ENCODE peak calls at places on chromosomes 1 and 21, in six cellular contexts. N is coronary artery, R is heart right ventricle, J is epithelial cell of esophagus, S is fibroblast of lung, E is omental fat pad. A is an unnamed sample.

GRCh38 chr1:156233421-156234127 is 8.4 kb upstream of the BGLAP start:
- DNase-seq in N (no peak), R (no peak), J (peak; percentile 44), S (peak; percentile 91), E (no peak), A (no peak)

GRCh38 chr1:200029035-200029623 is 1.6 kb downstream of the NR5A2 start:
- DNase-seq in N (no peak), R (no peak), J (peak; percentile 62), S (peak; percentile 45), E (no peak), A (no peak)

GRCh38 chr1:174652496-174653280 is 204.9 kb downstream of the GPR52 start:
- DNase-seq in N (no peak), R (no peak), J (no peak), S (no peak), E (no peak), A (no peak)

GRCh38 chr1:97906567-97907228 is 14.1 kb downstream of the DPYD start:
- DNase-seq in N (peak; percentile 75), R (no peak), J (peak; percentile 59), S (peak; percentile 97), E (no peak), A (no peak)

GRCh38 chr21:44697811-44698734 is 1.1 kb downstream of the KRTAP10-12 start:
- DNase-seq in N (peak; percentile 62), R (no peak), J (no peak), S (no peak), E (no peak), A (no peak)

GRCh38 chr1:241603626-241604337 is 36.4 kb downstream of the CHML start:
- DNase-seq in N (no peak), R (no peak), J (no peak), S (peak; percentile 82), E (no peak), A (no peak)

GRCh38 chr1:41493117-41493536 is 8.6 kb upstream of the EDN2 start:
- DNase-seq in N (no peak), R (no peak), J (peak; percentile 97), S (peak; percentile 94), E (no peak), A (no peak)

GRCh38 chr1:115116511-115116910 is 27.2 kb upstream of the TSPAN2 start:
- DNase-seq in N (no peak), R (no peak), J (no peak), S (no peak), E (no peak), A (no peak)

GRCh38 chr1:35559317-35559944 is 1.8 kb downstream of the NCDN start:
- DNase-seq in N (no peak), R (no peak), J (no peak), S (no peak), E (no peak), A (no peak)

GRCh38 chr1:21439721-21440629 is at the start of gene NBPF3:
- DNase-seq in N (peak; percentile 84), R (peak; percentile 88), J (peak; percentile 97), S (peak; percentile 82), E (peak; percentile 54), A (peak; percentile 32)

GRCh38 chr1:179550753-179551682 is 24.7 kb downstream of the NPHS2 start:
- DNase-seq in N (no peak), R (no peak), J (peak; percentile 74), S (peak; percentile 40), E (no peak), A (no peak)

GRCh38 chr1:162682013-162682419 is 49.8 kb downstream of the DDR2 start:
- DNase-seq in N (no peak), R (peak; percentile 51), J (no peak), S (no peak), E (no peak), A (no peak)

GRCh38 chr1:43531453-43531905 is 796 bp downstream of the PTPRF start:
- DNase-seq in N (no peak), R (no peak), J (no peak), S (no peak), E (no peak), A (no peak)

GRCh38 chr1:84073266-84073665 is 70.8 kb upstream of the PRKACB start:
- DNase-seq in N (no peak), R (no peak), J (no peak), S (peak; percentile 47), E (no peak), A (no peak)

GRCh38 chr1:112544011-112544688 is 35.4 kb downstream of the WNT2B start:
- DNase-seq in N (no peak), R (no peak), J (peak; percentile 91), S (peak; percentile 96), E (no peak), A (no peak)

GRCh38 chr1:164653705-164654104 is 94.7 kb downstream of the PBX1 start:
- DNase-seq in N (no peak), R (no peak), J (no peak), S (no peak), E (no peak), A (no peak)

GRCh38 chr1:233328661-233329498 is 1.4 kb downstream of the MAP3K21 start:
- DNase-seq in N (no peak), R (no peak), J (no peak), S (no peak), E (no peak), A (no peak)

GRCh38 chr1:85952460-85952859 is 204.1 kb downstream of the COL24A1 start:
- DNase-seq in N (no peak), R (no peak), J (no peak), S (no peak), E (no peak), A (no peak)

GRCh38 chr1:75722966-75723365 is 1.5 kb upstream of the ACADM start:
- DNase-seq in N (no peak), R (no peak), J (peak; percentile 8), S (no peak), E (no peak), A (no peak)

GRCh38 chr1:244835276-244836134 is at the start of gene COX20:
- DNase-seq in N (peak; percentile 94), R (peak; percentile 92), J (peak; percentile 89), S (peak; percentile 87), E (peak; percentile 58), A (peak; percentile 63)

GRCh38 chr1:178541829-178542553 is 29.1 kb downstream of the TEX35 start:
- DNase-seq in N (no peak), R (peak; percentile 43), J (peak; percentile 10), S (peak; percentile 7), E (no peak), A (peak; percentile 82)

GRCh38 chr1:59601032-59601431 is 213.7 kb upstream of the HOOK1 start:
- DNase-seq in N (no peak), R (peak; percentile 62), J (no peak), S (peak; percentile 84), E (no peak), A (no peak)

GRCh38 chr21:34864370-34865209 is 184.5 kb downstream of the RUNX1 start:
- DNase-seq in N (no peak), R (no peak), J (no peak), S (no peak), E (no peak), A (no peak)

GRCh38 chr1:229225331-229225782 is 45.6 kb upstream of the RAB4A start:
- DNase-seq in N (no peak), R (no peak), J (peak; percentile 65), S (no peak), E (no peak), A (no peak)

GRCh38 chr21:36150192-36150711 is 6.4 kb upstream of the DOP1B start:
- DNase-seq in N (no peak), R (peak; percentile 48), J (no peak), S (peak; percentile 81), E (no peak), A (no peak)

GRCh38 chr1:82059931-82060330 is 259.2 kb downstream of the ADGRL2 start:
- DNase-seq in N (no peak), R (no peak), J (peak; percentile 56), S (peak; percentile 35), E (no peak), A (no peak)

GRCh38 chr1:17432412-17432811 is 7.1 kb downstream of the RCC2 start:
- DNase-seq in N (no peak), R (no peak), J (no peak), S (no peak), E (no peak), A (no peak)

GRCh38 chr1:65722461-65722860 is 70.2 kb upstream of the PDE4B start:
- DNase-seq in N (no peak), R (no peak), J (no peak), S (no peak), E (no peak), A (no peak)

GRCh38 chr1:4379451-4380175 is 274.8 kb upstream of the AJAP1 start:
- DNase-seq in N (no peak), R (no peak), J (no peak), S (peak; percentile 25), E (no peak), A (no peak)
- TF ChIP-seq CTCF in N (no peak), R (no peak), J (no peak), S (no peak), E (no peak), A (no peak)

GRCh38 chr1:161311595-161312181 is 1.9 kb upstream of the MPZ start:
- DNase-seq in N (no peak), R (no peak), J (no peak), S (no peak), E (no peak), A (no peak)

GRCh38 chr1:161313554-161314200 is 504 bp upstream of the SDHC start:
- DNase-seq in N (no peak), R (no peak), J (no peak), S (no peak), E (no peak), A (no peak)

GRCh38 chr1:161309868-161310267 is at the start of gene MPZ:
- DNase-seq in N (no peak), R (no peak), J (no peak), S (no peak), E (no peak), A (no peak)

GRCh38 chr1:161314201-161314981 is at the start of gene SDHC:
- DNase-seq in N (peak; percentile 92), R (peak; percentile 91), J (peak; percentile 83), S (peak; percentile 86), E (peak; percentile 60), A (peak; percentile 93)
- TF ChIP-seq CTCF in N (no peak), R (no peak), J (peak; percentile 65), S (peak; percentile 50), E (no peak), A (peak; percentile 45)

DNA sequence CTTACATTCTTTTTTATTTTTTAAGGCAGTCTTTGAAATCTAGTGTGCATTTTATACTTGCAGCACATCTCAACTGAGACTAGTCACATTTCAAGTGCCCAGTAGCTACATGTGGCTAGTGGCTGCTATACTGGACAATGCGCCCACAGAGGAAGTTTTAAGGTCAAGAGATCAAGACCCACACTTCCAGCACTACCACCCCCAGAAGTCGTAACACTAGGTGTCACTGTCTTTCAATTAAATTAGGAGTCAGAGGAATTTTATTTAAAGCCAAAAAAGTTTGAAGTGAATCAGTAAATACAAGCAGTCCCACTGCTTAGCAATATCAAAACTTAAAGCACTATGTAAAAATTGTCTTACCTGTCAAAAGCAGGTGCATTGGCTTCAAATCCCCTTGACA is 39.9 kb downstream of the SYNJ1 start:
- DNase-seq in N (no peak), R (no peak), J (no peak), S (no peak), E (no peak), A (no peak)
- TF ChIP-seq CTCF in N (no peak), R (no peak), J (no peak), S (no peak), E (no peak), A (no peak)

DNA sequence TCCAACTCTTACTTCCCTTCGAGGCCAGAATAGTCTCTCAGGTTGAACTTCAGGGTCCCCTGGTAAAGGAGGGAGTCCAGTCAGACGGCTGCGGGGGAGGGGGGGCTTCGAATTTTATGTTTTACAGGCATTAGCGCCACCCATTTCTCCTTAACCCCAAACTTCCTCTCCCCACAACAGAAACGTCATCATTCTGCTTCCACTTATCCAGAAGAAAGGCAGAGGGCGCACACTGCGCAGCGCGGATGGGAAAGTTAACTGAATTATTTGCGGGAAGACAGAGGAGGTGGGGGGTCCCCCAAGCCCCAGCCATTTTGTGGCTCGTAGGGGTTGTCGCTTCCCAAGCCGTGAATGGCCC is 529 bp upstream of the PRMT2 start:
- DNase-seq in N (no peak), R (peak; percentile 74), J (peak; percentile 74), S (peak; percentile 87), E (no peak), A (no peak)
- TF ChIP-seq CTCF in N (no peak), R (no peak), J (peak; percentile 26), S (peak; percentile 25), E (no peak), A (peak; percentile 24)